ENCODE peak calls at places on chromosomes 16 and 17, in nine cellular contexts. B is esophagus squamous epithelium, Y is H1, Z is A549, L is ovary, J is IMR-90, A is heart left ventricle, T is sigmoid colon, I is tibial nerve. D is an unnamed sample.

GRCh38 chr17:67008101-67008500 is 36.3 kb upstream of the CACNG1 start:
- DNase-seq in I (no peak), L (no peak), J (no peak), T (no peak), Y (no peak), B (no peak), A (no peak), Z (no peak), D (no peak)

GRCh38 chr16:57868913-57869520 is 66.7 kb upstream of the KIFC3 start:
- DNase-seq in Y (no peak), J (no peak), T (no peak), I (no peak), L (no peak), A (no peak), Z (no peak), B (no peak), D (no peak)

GRCh38 chr17:62000186-62000585 is 64.9 kb downstream of the MED13 start:
- DNase-seq in Z (no peak), B (no peak), I (no peak), L (no peak), Y (no peak), J (no peak), T (no peak), A (no peak), D (no peak)

GRCh38 chr17:50935201-50936124 is 69.3 kb upstream of the TOB1 start:
- DNase-seq in J (no peak), I (peak), T (peak), Z (peak), L (no peak), B (no peak), Y (no peak), A (peak), D (peak)

GRCh38 chr17:73278465-73279453 is 17.1 kb upstream of the CPSF4L start:
- DNase-seq in Z (no peak), I (peak), J (no peak), T (peak), L (peak), A (peak), Y (no peak), B (no peak), D (no peak)

GRCh38 chr16:56519459-56520250 is at the start of gene BBS2:
- DNase-seq in I (peak), J (peak), L (peak), Y (peak), A (peak), T (peak), B (peak), Z (peak), D (peak)

GRCh38 chr16:76309639-76310335 is 32.6 kb downstream of the CNTNAP4 start:
- DNase-seq in B (no peak), J (no peak), Y (no peak), A (no peak), Z (no peak), L (no peak), T (no peak), I (no peak), D (no peak)

GRCh38 chr16:49340466-49340865 is 33.1 kb upstream of the C16orf78 start:
- DNase-seq in Z (no peak), B (no peak), J (no peak), Y (no peak), A (no peak), T (peak), I (no peak), L (no peak), D (no peak)

GRCh38 chr17:71342726-71343125 is 778.1 kb upstream of the SOX9 start:
- DNase-seq in I (no peak), B (no peak), T (no peak), L (no peak), A (no peak), Y (no peak), J (no peak), Z (no peak), D (no peak)

GRCh38 chr17:62109378-62109902 is 44.4 kb upstream of the MED13 start:
- DNase-seq in T (no peak), J (peak), Z (peak), L (no peak), B (no peak), I (no peak), A (no peak), Y (peak), D (no peak)

GRCh38 chr16:58021661-58022551 is 3.6 kb upstream of the MMP15 start:
- DNase-seq in J (peak), Y (no peak), T (no peak), A (peak), L (no peak), I (no peak), Z (no peak), B (no peak), D (no peak)

GRCh38 chr17:67528751-67529436 is 151.8 kb downstream of the PITPNC1 start:
- DNase-seq in I (peak), A (peak), T (peak), B (no peak), L (peak), J (peak), Y (no peak), Z (peak), D (peak)

GRCh38 chr16:81204794-81205680 is 33.5 kb upstream of the BCO1 start:
- DNase-seq in L (peak), Z (peak), I (no peak), B (no peak), Y (no peak), A (no peak), J (peak), T (peak), D (no peak)

GRCh38 chr16:11994187-11995119 is 17.9 kb downstream of the SNX29 start:
- DNase-seq in B (no peak), L (no peak), Z (no peak), J (peak), I (no peak), Y (no peak), T (peak), A (peak), D (no peak)

GRCh38 chr16:56530872-56531271 is 11.0 kb upstream of the BBS2 start:
- DNase-seq in A (no peak), T (no peak), Y (no peak), I (no peak), L (no peak), Z (no peak), B (no peak), J (no peak), D (no peak)

GRCh38 chr17:82302498-82302963 is 14.9 kb downstream of the CD7 start:
- DNase-seq in I (no peak), A (no peak), J (no peak), B (no peak), Y (no peak), T (no peak), Z (no peak), L (no peak), D (no peak)

GRCh38 chr16:86095906-86096485 is 197.0 kb downstream of the IRF8 start:
- DNase-seq in B (no peak), I (no peak), J (no peak), Z (no peak), L (no peak), T (peak), Y (no peak), A (no peak), D (no peak)

GRCh38 chr17:21296097-21297025 is 11.8 kb downstream of the MAP2K3 start:
- DNase-seq in Y (no peak), J (peak), A (peak), L (no peak), B (no peak), Z (no peak), T (peak), I (no peak), D (no peak)

GRCh38 chr17:61411114-61411943 is 11.7 kb downstream of the TBX2 start:
- DNase-seq in B (no peak), I (no peak), J (peak), T (peak), A (peak), L (peak), Z (peak), Y (no peak), D (peak)

GRCh38 chr16:27401768-27402568 is at the start of gene IL21R:
- DNase-seq in L (no peak), Z (no peak), J (peak), Y (no peak), T (peak), I (no peak), B (no peak), A (peak), D (peak)

GRCh38 chr16:10333321-10334032 is 52.4 kb upstream of the ATF7IP2 start:
- DNase-seq in I (no peak), B (no peak), Z (no peak), L (no peak), A (no peak), T (no peak), Y (no peak), J (no peak), D (no peak)

GRCh38 chr17:19755392-19755791 is 7.3 kb upstream of the ALDH3A1 start:
- DNase-seq in L (no peak), T (no peak), Z (no peak), Y (no peak), J (no peak), B (no peak), A (no peak), I (no peak), D (no peak)

GRCh38 chr16:66326995-66327513 is 39.4 kb upstream of the CDH5 start:
- DNase-seq in J (no peak), T (no peak), Z (no peak), Y (no peak), A (no peak), L (no peak), I (no peak), B (no peak), D (no peak)

GRCh38 chr16:287298-287811 is 4.4 kb downstream of the PDIA2 start:
- DNase-seq in B (no peak), J (no peak), Z (peak), Y (no peak), T (no peak), A (no peak), I (no peak), L (no peak), D (no peak)

GRCh38 chr17:28643979-28644781 is 778 bp downstream of the BLTP2 start:
- DNase-seq in I (no peak), J (peak), A (peak), B (no peak), Z (peak), Y (no peak), T (peak), L (no peak), D (no peak)

GRCh38 chr17:58492238-58493121 is 4.3 kb upstream of the HSF5 start:
- DNase-seq in Y (no peak), A (no peak), L (no peak), Z (no peak), B (no peak), J (no peak), T (no peak), I (no peak), D (no peak)
- TF ChIP-seq POLR2A in Y (no peak), A (no peak), L (no peak), Z (no peak), B (no peak), J (no peak), T (no peak), I (no peak), D (no peak)

DNA sequence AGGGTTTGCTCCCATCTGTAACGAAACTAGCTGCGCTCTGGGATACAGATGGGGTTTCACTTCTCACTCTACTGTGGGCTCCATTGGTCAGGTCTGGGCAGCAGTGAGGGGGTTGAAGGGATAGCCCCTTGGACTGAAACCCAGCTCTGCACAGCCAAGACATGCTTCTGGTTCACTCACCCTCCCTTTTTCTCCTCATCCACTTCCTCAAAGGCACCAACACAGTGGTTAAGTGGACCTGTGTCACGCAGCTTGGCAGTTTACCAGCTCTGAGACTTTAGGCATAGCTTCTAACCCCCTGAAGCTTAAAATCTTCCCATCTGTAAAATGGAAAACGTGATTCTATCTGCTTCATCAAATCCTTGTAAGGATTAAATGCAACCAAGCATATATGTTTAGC is 11.5 kb upstream of the KRT38 start:
- DNase-seq in B (no peak), Y (no peak), I (no peak), Z (no peak), J (no peak), A (no peak), L (no peak), T (no peak), D (no peak)
- TF ChIP-seq POLR2A in B (no peak), Y (no peak), I (no peak), Z (no peak), J (no peak), A (no peak), L (no peak), T (no peak), D (no peak)

GRCh38 chr17:30197416-30197815 is 38.1 kb downstream of the SLC6A4 start:
- DNase-seq in I (no peak), T (no peak), Z (no peak), A (no peak), L (no peak), Y (no peak), J (no peak), B (no peak), D (no peak)
- TF ChIP-seq POLR2A in I (no peak), T (no peak), Z (no peak), A (no peak), L (no peak), Y (no peak), J (no peak), B (no peak), D (no peak)

DNA sequence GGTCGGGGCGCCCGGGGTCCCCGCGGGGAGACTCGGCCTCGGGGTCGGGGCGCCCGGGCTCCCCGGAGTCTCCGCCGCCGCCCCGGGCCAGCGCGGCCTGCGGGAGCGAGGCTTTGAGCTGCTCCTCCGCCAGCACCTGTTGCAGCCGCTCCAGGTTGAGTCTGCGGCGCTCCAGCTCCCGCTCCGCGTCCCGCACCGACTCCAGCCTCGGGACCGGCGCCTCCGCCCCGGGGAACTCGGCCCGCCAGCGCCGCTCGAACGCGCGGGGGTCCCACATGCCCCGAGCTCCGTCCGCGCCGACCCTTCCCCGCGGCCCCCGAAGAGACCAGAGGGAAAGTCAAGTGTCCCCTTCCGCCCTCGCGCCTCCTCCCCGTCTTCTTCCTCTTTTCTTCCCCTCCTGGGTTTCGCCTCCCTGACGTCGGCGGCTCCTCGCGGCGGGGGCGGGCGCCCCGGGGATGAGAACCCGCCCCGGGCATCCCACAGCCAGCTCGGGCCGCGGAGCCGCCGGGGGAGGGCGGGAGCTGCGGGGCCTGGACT is 40.8 kb upstream of the BHLHA9 start:
- DNase-seq in Y (no peak), T (peak), I (peak), B (no peak), A (peak), L (no peak), J (no peak), Z (no peak), D (peak)
- TF ChIP-seq POLR2A in Y (no peak), T (no peak), I (peak), B (peak), A (peak), L (no peak), J (no peak), Z (peak), D (no peak)

GRCh38 chr17:75998327-75998795 is 2.3 kb upstream of the CDK3 start:
- DNase-seq in I (no peak), L (peak), A (no peak), Y (no peak), Z (no peak), T (no peak), J (no peak), B (no peak), D (no peak)
- TF ChIP-seq POLR2A in I (no peak), L (no peak), A (no peak), Y (no peak), Z (no peak), T (no peak), J (no peak), B (no peak), D (no peak)

DNA sequence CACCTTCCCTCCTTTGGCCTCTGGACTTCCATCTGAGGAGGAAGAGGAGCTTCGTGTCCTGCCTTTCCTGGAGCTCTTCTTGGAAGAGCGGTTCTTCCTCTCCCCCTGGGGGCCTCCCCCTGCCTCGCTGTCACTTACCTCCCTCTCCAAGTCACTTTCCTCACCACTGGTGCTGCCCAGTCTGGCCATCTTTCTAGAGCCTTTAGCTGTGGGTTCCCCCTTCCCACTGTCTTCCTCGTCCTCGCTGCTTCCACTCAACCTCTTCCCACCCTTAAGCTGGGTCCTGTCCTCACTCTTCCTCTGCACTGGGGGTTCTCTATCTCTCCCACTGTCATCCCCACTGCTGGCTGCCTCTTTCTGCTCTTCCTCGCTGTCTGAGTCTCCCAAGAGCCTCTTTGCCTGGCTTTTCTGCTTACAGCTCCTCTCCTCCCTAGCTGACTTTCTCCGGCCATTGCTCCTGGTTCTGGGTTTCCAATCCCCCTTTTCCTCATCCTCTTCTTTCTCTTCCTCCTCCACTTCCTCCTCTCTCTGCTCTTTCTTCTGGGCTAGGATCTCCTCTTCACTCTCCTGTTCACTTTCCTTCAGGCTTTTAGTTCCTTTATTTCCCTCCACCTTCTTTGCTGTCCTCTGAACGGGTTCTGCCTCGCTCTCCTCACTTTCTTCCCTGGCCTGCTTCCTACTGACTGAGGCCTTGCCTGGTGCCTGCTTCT is 1.4 kb downstream of the HIRIP3 start:
- DNase-seq in B (no peak), L (no peak), I (no peak), J (no peak), T (no peak), Z (no peak), A (no peak), Y (no peak), D (no peak)
- TF ChIP-seq POLR2A in B (no peak), L (no peak), I (no peak), J (no peak), T (no peak), Z (no peak), A (no peak), Y (no peak), D (no peak)

DNA sequence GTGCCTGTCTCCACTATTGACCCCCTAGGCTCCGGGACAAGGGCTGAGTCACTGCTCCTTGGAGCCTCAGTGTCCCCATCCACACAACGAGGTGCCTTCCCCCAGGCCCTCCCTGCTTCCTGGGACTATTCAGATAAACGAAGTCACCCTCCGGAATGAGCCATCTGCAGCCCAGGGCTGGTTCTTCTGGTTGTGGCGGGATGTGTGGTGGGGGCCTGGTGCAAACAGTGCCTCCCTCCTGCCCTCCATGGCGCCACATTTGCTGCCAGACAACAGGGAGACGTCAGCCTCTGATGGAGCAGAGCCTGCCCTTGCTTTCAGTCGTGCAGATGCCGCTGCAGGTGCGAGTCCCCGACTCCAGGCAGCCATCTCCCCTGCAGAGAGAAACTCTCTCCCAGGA is 5.1 kb upstream of the KRT16 start:
- DNase-seq in T (peak), J (no peak), Z (no peak), I (no peak), A (no peak), Y (no peak), B (no peak), L (no peak), D (no peak)
- TF ChIP-seq POLR2A in T (no peak), J (no peak), Z (no peak), I (no peak), A (no peak), Y (no peak), B (no peak), L (no peak), D (no peak)

GRCh38 chr17:7222093-7222971 is 2.6 kb downstream of the ACADVL start:
- DNase-seq in T (no peak), Z (no peak), A (no peak), Y (no peak), I (no peak), J (no peak), L (peak), B (no peak), D (no peak)
- TF ChIP-seq POLR2A in T (no peak), Z (peak), A (no peak), Y (no peak), I (no peak), J (no peak), L (no peak), B (no peak), D (no peak)

D was measured in breast epithelium.